ENCODE peak calls at places on chromosomes 16 and 17, in four cellular contexts. M is WTC11; C is EL; E is activated CD4-positive, alpha-beta T cell treated with anti-CD3 and anti-CD28 coated beads, Interleukin-2, amount 10 ng/mL, durations not matched to agents 24 days and 14 days. U is an unnamed sample.

GRCh38 chr17:60720763-60721531 is 43.3 kb downstream of the BCAS3 start:
- DNase-seq in M (peak), E (peak), C (peak), U (peak)

GRCh38 chr17:13699261-13699660 is 97.5 kb upstream of the HS3ST3A1 start:
- DNase-seq in C (no peak), E (no peak), M (no peak), U (no peak)

GRCh38 chr16:60107467-60107866 is 1373.4 kb upstream of the GOT2 start:
- DNase-seq in C (peak), E (no peak), M (no peak), U (peak)

GRCh38 chr17:8913091-8913490 is 45.6 kb upstream of the PIK3R6 start:
- DNase-seq in C (no peak), E (no peak), M (no peak), U (no peak)

GRCh38 chr16:10590342-10590741 is 9.9 kb upstream of the EMP2 start:
- DNase-seq in M (no peak), C (no peak), E (no peak), U (no peak)

GRCh38 chr16:31360296-31360695 is 5.3 kb downstream of the ITGAX start:
- DNase-seq in C (no peak), M (no peak), E (no peak), U (no peak)

GRCh38 chr16:89478576-89479221 is 11.7 kb downstream of the ANKRD11 start:
- DNase-seq in C (peak), M (no peak), E (no peak), U (peak)

GRCh38 chr16:380837-381787 is 666 bp downstream of the PGAP6 start:
- DNase-seq in C (no peak), E (peak), M (peak), U (peak)

GRCh38 chr17:17677299-17678040 is 3.8 kb upstream of the RAI1 start:
- DNase-seq in M (no peak), C (no peak), E (no peak), U (no peak)

GRCh38 chr16:66972983-66973382 is 11.9 kb downstream of the CES3 start:
- DNase-seq in E (no peak), M (no peak), C (no peak), U (no peak)

GRCh38 chr17:77566151-77566550 is 392.4 kb upstream of the TNRC6C start:
- DNase-seq in M (no peak), E (no peak), C (no peak), U (no peak)

GRCh38 chr17:76867578-76868175 is 527 bp upstream of the MGAT5B start:
- DNase-seq in E (peak), M (peak), C (peak), U (peak)

U was measured in GM03348.